ENCODE peak calls at places on chromosomes 12 and 14, in five cellular contexts. One of them, this sample, is unnamed.

GRCh38 chr14:104390221-104390931 is 189.2 kb upstream of the C14orf180 start:
- DNase-seq in left ventricle myocardium inferior: no peak
- DNase-seq in body of pancreas: no peak
- DNase-seq in Panc1: no peak
- DNase-seq in fibroblast of lung: no peak
- DNase-seq in this sample: no peak

GRCh38 chr12:113097716-113098427 is 37.7 kb downstream of the RASAL1 start:
- DNase-seq in body of pancreas: peak
- DNase-seq in left ventricle myocardium inferior: peak
- DNase-seq in Panc1: no peak
- DNase-seq in fibroblast of lung: peak
- DNase-seq in this sample: no peak

GRCh38 chr14:68652433-68652690 is 140.5 kb downstream of the ZFP36L1 start:
- DNase-seq in body of pancreas: no peak
- DNase-seq in left ventricle myocardium inferior: no peak
- DNase-seq in Panc1: no peak
- DNase-seq in fibroblast of lung: no peak
- DNase-seq in this sample: no peak

GRCh38 chr12:119988440-119988787 is 622 bp upstream of the BICDL1 start:
- DNase-seq in fibroblast of lung: peak
- DNase-seq in left ventricle myocardium inferior: no peak
- DNase-seq in body of pancreas: no peak
- DNase-seq in Panc1: no peak
- DNase-seq in this sample: no peak

GRCh38 chr14:90697146-90697545 is 119.1 kb downstream of the TTC7B start:
- DNase-seq in fibroblast of lung: no peak
- DNase-seq in body of pancreas: no peak
- DNase-seq in Panc1: no peak
- DNase-seq in left ventricle myocardium inferior: no peak
- DNase-seq in this sample: no peak

GRCh38 chr12:15192721-15193120 is 28.5 kb downstream of the RERG start:
- DNase-seq in left ventricle myocardium inferior: no peak
- DNase-seq in Panc1: no peak
- DNase-seq in fibroblast of lung: no peak
- DNase-seq in body of pancreas: no peak
- DNase-seq in this sample: no peak

GRCh38 chr12:90038290-90038689 is 329.7 kb upstream of the ATP2B1 start:
- DNase-seq in body of pancreas: no peak
- DNase-seq in left ventricle myocardium inferior: no peak
- DNase-seq in Panc1: no peak
- DNase-seq in fibroblast of lung: no peak
- DNase-seq in this sample: no peak

GRCh38 chr12:121812320-121812871 is 8.6 kb downstream of the SETD1B start:
- DNase-seq in left ventricle myocardium inferior: peak
- DNase-seq in Panc1: no peak
- DNase-seq in fibroblast of lung: peak
- DNase-seq in body of pancreas: peak
- DNase-seq in this sample: no peak

GRCh38 chr12:48995061-48995879 is 3.9 kb downstream of the DDN start:
- DNase-seq in body of pancreas: peak
- DNase-seq in fibroblast of lung: peak
- DNase-seq in left ventricle myocardium inferior: peak
- DNase-seq in Panc1: peak
- DNase-seq in this sample: peak

GRCh38 chr12:123973552-123974341 is 732 bp downstream of the ZNF664 start:
- DNase-seq in body of pancreas: peak
- DNase-seq in fibroblast of lung: peak
- DNase-seq in Panc1: no peak
- DNase-seq in left ventricle myocardium inferior: peak
- DNase-seq in this sample: peak

GRCh38 chr12:123142948-123143752 is 7.7 kb downstream of the PITPNM2 start:
- DNase-seq in fibroblast of lung: peak
- DNase-seq in left ventricle myocardium inferior: no peak
- DNase-seq in body of pancreas: no peak
- DNase-seq in Panc1: no peak
- DNase-seq in this sample: no peak

GRCh38 chr12:62519043-62519442 is 52.4 kb downstream of the MON2 start:
- DNase-seq in left ventricle myocardium inferior: peak
- DNase-seq in fibroblast of lung: no peak
- DNase-seq in Panc1: no peak
- DNase-seq in body of pancreas: no peak
- DNase-seq in this sample: no peak

GRCh38 chr14:103858063-103858820 is 10.9 kb upstream of the PPP1R13B start:
- DNase-seq in fibroblast of lung: no peak
- DNase-seq in left ventricle myocardium inferior: no peak
- DNase-seq in Panc1: no peak
- DNase-seq in body of pancreas: no peak
- DNase-seq in this sample: no peak

GRCh38 chr14:97180304-97181200 is 383.4 kb downstream of the VRK1 start:
- DNase-seq in Panc1: peak
- DNase-seq in left ventricle myocardium inferior: no peak
- DNase-seq in fibroblast of lung: peak
- DNase-seq in body of pancreas: no peak
- DNase-seq in this sample: peak

GRCh38 chr12:104591272-104591940 is 134.7 kb downstream of the CHST11 start:
- DNase-seq in fibroblast of lung: no peak
- DNase-seq in left ventricle myocardium inferior: no peak
- DNase-seq in Panc1: no peak
- DNase-seq in body of pancreas: no peak
- DNase-seq in this sample: no peak

GRCh38 chr14:61561657-61562276 is 133.5 kb upstream of the HIF1A start:
- DNase-seq in fibroblast of lung: peak
- DNase-seq in body of pancreas: peak
- DNase-seq in left ventricle myocardium inferior: peak
- DNase-seq in Panc1: no peak
- DNase-seq in this sample: no peak

GRCh38 chr14:77067632-77068514 is 30.2 kb upstream of the CIPC start:
- DNase-seq in body of pancreas: peak
- DNase-seq in left ventricle myocardium inferior: peak
- DNase-seq in Panc1: peak
- DNase-seq in fibroblast of lung: peak
- DNase-seq in this sample: no peak

GRCh38 chr14:80996049-80996901 is 40.9 kb downstream of the TSHR start:
- DNase-seq in Panc1: peak
- DNase-seq in left ventricle myocardium inferior: no peak
- DNase-seq in body of pancreas: peak
- DNase-seq in fibroblast of lung: peak
- DNase-seq in this sample: no peak

GRCh38 chr14:63633801-63634200 is 7.9 kb downstream of the WDR89 start:
- DNase-seq in Panc1: no peak
- DNase-seq in fibroblast of lung: no peak
- DNase-seq in left ventricle myocardium inferior: no peak
- DNase-seq in body of pancreas: no peak
- DNase-seq in this sample: no peak

GRCh38 chr12:27779416-27779815 is 617 bp upstream of the KLHL42 start:
- DNase-seq in body of pancreas: peak
- DNase-seq in fibroblast of lung: peak
- DNase-seq in Panc1: no peak
- DNase-seq in left ventricle myocardium inferior: peak
- DNase-seq in this sample: no peak

GRCh38 chr12:113769322-113769721 is 196.8 kb downstream of the RBM19 start:
- DNase-seq in left ventricle myocardium inferior: no peak
- DNase-seq in Panc1: no peak
- DNase-seq in body of pancreas: no peak
- DNase-seq in fibroblast of lung: no peak
- DNase-seq in this sample: no peak

GRCh38 chr14:68672609-68673285 is 120.1 kb downstream of the ZFP36L1 start:
- DNase-seq in body of pancreas: no peak
- DNase-seq in fibroblast of lung: no peak
- DNase-seq in Panc1: no peak
- DNase-seq in left ventricle myocardium inferior: no peak
- DNase-seq in this sample: no peak

GRCh38 chr14:24310666-24311604 is at the start of gene LTB4R:
- DNase-seq in left ventricle myocardium inferior: peak
- DNase-seq in Panc1: no peak
- DNase-seq in body of pancreas: peak
- DNase-seq in fibroblast of lung: peak
- DNase-seq in this sample: no peak

GRCh38 chr12:85190728-85191127 is 89.3 kb upstream of the ALX1 start:
- DNase-seq in body of pancreas: no peak
- DNase-seq in fibroblast of lung: no peak
- DNase-seq in Panc1: no peak
- DNase-seq in left ventricle myocardium inferior: no peak
- DNase-seq in this sample: no peak

GRCh38 chr12:26557326-26557725 is 275.7 kb downstream of the ITPR2 start:
- DNase-seq in body of pancreas: no peak
- DNase-seq in left ventricle myocardium inferior: no peak
- DNase-seq in fibroblast of lung: no peak
- DNase-seq in Panc1: no peak
- DNase-seq in this sample: no peak
- H3K4me3 ChIP-seq in body of pancreas: no peak
- H3K4me3 ChIP-seq in left ventricle myocardium inferior: no peak
- H3K4me3 ChIP-seq in fibroblast of lung: no peak
- H3K4me3 ChIP-seq in Panc1: no peak
- H3K4me3 ChIP-seq in this sample: no peak

DNA sequence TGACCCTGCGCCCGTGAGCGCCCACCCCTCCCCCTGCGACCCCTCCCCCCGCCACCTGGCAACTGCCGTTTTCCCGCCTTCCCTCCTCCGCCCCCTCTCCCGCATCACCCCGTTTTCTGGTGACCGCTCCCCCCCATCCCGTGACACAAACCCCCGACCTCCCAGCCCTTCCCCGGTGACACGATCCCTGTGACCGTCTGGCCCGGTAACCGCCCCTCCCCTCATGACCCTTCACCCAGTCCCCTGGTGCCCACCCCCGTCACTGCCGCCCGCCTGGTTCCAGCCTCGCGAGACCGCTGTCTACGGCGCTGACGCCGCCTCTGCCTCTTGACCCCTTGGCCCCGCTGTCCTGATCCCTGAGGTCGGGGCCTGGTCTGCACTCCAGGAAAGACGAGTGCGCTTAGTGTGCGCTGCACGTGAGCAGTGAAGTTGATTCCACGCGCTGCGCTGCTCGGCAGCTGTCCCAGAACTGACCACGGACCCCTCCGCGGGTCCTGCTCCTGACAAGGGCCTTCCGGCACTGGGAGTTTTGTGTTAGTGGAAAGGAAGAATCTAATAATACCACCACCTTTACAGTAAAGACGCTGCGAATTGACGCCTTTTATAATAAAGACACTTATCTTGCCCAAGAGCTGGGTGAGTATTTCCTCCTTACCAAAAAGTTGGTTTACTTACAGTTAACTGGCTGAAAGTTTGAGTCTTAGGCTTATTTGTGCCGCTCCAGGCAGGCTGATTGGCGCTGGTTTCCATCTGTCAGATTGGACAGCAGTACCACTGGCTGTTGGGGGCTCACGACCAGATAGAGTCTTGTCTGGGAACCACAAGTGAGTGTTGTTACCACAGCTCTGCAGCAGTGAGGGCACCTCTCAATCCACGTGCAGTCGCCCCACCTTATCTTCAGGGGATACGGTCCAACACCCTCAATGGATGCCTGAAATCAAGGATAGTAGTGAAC is 59.2 kb downstream of the DDX51 start:
- DNase-seq in left ventricle myocardium inferior: peak
- DNase-seq in Panc1: no peak
- DNase-seq in body of pancreas: peak
- DNase-seq in fibroblast of lung: peak
- DNase-seq in this sample: no peak
- H3K4me3 ChIP-seq in left ventricle myocardium inferior: peak
- H3K4me3 ChIP-seq in Panc1: peak
- H3K4me3 ChIP-seq in body of pancreas: peak
- H3K4me3 ChIP-seq in fibroblast of lung: peak
- H3K4me3 ChIP-seq in this sample: peak

DNA sequence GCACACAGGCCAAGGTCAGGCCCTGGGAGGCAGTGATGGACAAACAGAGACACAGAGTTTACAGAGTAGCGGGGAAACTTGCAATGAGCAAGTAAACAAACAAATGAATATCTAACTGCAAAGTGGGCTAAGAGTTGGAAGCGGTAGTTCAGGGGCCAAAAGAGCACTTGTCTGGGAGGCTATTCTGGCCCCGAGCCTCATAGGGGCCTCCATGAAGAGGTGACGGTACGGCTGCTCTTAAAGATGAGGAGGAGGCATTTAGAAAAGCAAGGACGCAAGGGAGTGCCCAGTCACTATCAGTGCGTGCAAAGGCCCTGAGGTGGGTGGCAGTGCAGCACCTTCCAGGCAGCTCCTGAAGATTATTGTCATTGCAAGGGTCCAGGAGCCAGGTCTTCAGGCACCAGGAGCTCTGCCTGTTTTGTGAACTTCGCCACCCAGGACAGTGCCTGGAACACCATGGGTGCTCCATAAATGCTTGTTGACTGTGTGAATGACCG is 4.4 kb upstream of the TMEM119 start:
- DNase-seq in Panc1: no peak
- DNase-seq in body of pancreas: no peak
- DNase-seq in left ventricle myocardium inferior: no peak
- DNase-seq in fibroblast of lung: no peak
- DNase-seq in this sample: no peak
- H3K4me3 ChIP-seq in Panc1: no peak
- H3K4me3 ChIP-seq in body of pancreas: no peak
- H3K4me3 ChIP-seq in left ventricle myocardium inferior: no peak
- H3K4me3 ChIP-seq in fibroblast of lung: no peak
- H3K4me3 ChIP-seq in this sample: no peak

GRCh38 chr14:105487986-105488777 is 1.5 kb downstream of the CRIP1 start:
- DNase-seq in body of pancreas: peak
- DNase-seq in Panc1: no peak
- DNase-seq in left ventricle myocardium inferior: peak
- DNase-seq in fibroblast of lung: no peak
- DNase-seq in this sample: no peak

GRCh38 chr14:105489607-105490317 is 1.3 kb upstream of the TEDC1 start:
- DNase-seq in fibroblast of lung: peak
- DNase-seq in Panc1: no peak
- DNase-seq in left ventricle myocardium inferior: peak
- DNase-seq in body of pancreas: peak
- DNase-seq in this sample: no peak

GRCh38 chr14:105490318-105490571 is 801 bp upstream of the TEDC1 start:
- DNase-seq in Panc1: no peak
- DNase-seq in fibroblast of lung: no peak
- DNase-seq in body of pancreas: peak
- DNase-seq in left ventricle myocardium inferior: peak
- DNase-seq in this sample: no peak

GRCh38 chr14:105487449-105487985 is 831 bp downstream of the CRIP1 start:
- DNase-seq in fibroblast of lung: no peak
- DNase-seq in body of pancreas: peak
- DNase-seq in Panc1: no peak
- DNase-seq in left ventricle myocardium inferior: peak
- DNase-seq in this sample: no peak

DNA sequence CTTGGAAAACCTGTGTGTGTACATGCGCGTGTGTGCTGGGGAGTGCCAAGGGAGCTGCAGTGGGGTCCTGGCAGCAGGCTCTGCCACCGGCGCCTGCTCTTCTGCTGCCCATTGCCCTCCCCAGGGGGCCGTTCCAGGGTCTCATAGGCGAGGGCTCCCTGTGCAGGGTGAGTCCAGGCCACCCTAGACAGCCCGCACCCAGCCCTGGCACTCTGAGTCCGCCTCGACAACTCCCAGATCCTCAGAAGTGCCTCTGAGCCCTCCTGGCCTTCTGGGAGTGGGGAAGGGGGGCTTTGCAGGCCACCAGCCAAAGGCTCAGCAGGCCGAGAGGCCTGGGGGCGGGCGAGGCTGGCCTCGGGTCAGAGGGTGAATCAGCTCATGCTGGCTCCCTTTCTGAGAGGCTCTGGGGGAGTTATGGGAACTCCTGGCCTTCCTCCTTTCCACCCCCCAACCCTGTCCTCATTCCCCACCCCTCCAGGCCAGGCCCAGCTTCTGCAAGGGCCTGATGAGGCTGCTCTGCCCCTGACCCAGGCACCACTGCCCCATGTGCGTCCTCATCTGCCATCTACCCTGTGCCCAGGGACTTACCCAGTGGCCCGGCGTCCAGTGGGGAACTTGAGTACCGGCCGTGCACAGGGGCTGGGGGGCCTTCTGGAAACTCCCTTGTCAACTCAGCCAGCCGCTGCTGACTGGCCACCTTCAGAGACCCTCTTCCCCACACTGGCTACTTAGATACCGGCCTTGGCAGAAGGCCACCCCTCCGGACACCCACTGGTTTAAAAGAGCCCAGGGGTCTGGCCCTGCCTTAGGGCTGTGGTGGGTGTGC is 2.1 kb upstream of the TEDC1 start:
- DNase-seq in body of pancreas: peak
- DNase-seq in fibroblast of lung: no peak
- DNase-seq in left ventricle myocardium inferior: peak
- DNase-seq in Panc1: no peak
- DNase-seq in this sample: no peak
- H3K4me3 ChIP-seq in body of pancreas: no peak
- H3K4me3 ChIP-seq in fibroblast of lung: no peak
- H3K4me3 ChIP-seq in left ventricle myocardium inferior: peak
- H3K4me3 ChIP-seq in Panc1: peak
- H3K4me3 ChIP-seq in this sample: peak

This sample was measured in esophagus muscularis mucosa.